ENCODE peak calls at places on chromosomes 16 and 17, in seven cellular contexts. A, K, Z, Q, N, X and F are unnamed samples.

GRCh38 chr16:83958137-83958810 is 5.2 kb downstream of the OSGIN1 start:
- DNase-seq in A (peak), K (no peak), Z (no peak), Q (no peak), N (no peak), X (no peak), F (no peak)

GRCh38 chr17:4234406-4234805 is 29.4 kb downstream of the ANKFY1 start:
- DNase-seq in A (peak), K (no peak), Z (no peak), Q (no peak), N (no peak), X (no peak), F (no peak)

GRCh38 chr17:3167574-3167973 is 29.7 kb upstream of the OR1A2 start:
- DNase-seq in A (no peak), K (no peak), Z (no peak), Q (no peak), N (no peak), X (no peak), F (no peak)

GRCh38 chr17:31902693-31903092 is 1.2 kb upstream of the UTP6 start:
- DNase-seq in A (no peak), K (no peak), Z (no peak), Q (no peak), N (no peak), X (no peak), F (no peak)

GRCh38 chr17:51275381-51275780 is 15.0 kb downstream of the UTP18 start:
- DNase-seq in A (peak), K (no peak), Z (no peak), Q (peak), N (no peak), X (peak), F (no peak)

GRCh38 chr17:72602517-72603345 is 481.9 kb downstream of the SOX9 start:
- DNase-seq in A (peak), K (peak), Z (no peak), Q (peak), N (peak), X (peak), F (no peak)

GRCh38 chr16:69820926-69821541 is 58.9 kb downstream of the WWP2 start:
- DNase-seq in A (no peak), K (no peak), Z (no peak), Q (peak), N (no peak), X (no peak), F (no peak)

GRCh38 chr16:84795338-84796053 is 24.3 kb upstream of the CRISPLD2 start:
- DNase-seq in A (peak), K (no peak), Z (no peak), Q (peak), N (peak), X (peak), F (no peak)

GRCh38 chr17:3590768-3591167 is 18.4 kb downstream of the TRPV1 start:
- DNase-seq in A (no peak), K (no peak), Z (no peak), Q (no peak), N (no peak), X (no peak), F (no peak)

GRCh38 chr17:40097931-40098845 is 2.2 kb downstream of the NR1D1 start:
- DNase-seq in A (peak), K (peak), Z (no peak), Q (peak), N (peak), X (peak), F (no peak)

GRCh38 chr16:1007284-1007850 is 25.8 kb downstream of the SOX8 start:
- DNase-seq in A (no peak), K (no peak), Z (no peak), Q (no peak), N (no peak), X (no peak), F (no peak)

GRCh38 chr17:14903810-14904209 is 361.3 kb downstream of the PMP22 start:
- DNase-seq in A (no peak), K (no peak), Z (no peak), Q (no peak), N (no peak), X (peak), F (no peak)

GRCh38 chr16:25689137-25689836 is 2.5 kb upstream of the HS3ST4 start:
- DNase-seq in A (no peak), K (no peak), Z (no peak), Q (no peak), N (no peak), X (no peak), F (no peak)

GRCh38 chr16:27436921-27437650 is 35.1 kb downstream of the IL21R start:
- DNase-seq in A (no peak), K (no peak), Z (no peak), Q (peak), N (no peak), X (no peak), F (no peak)